ENCODE peak calls at places on chromosomes 6 and 20, in eight cellular contexts. One of them, this sample, is unnamed.

GRCh38 chr6:110116258-110116657 is 63.2 kb downstream of the WASF1 start:
- DNase-seq in NT2/D1: no peak
- DNase-seq in stomach: no peak
- DNase-seq in CD8-positive, alpha-beta T cell: no peak
- DNase-seq in CD4-positive, alpha-beta T cell: no peak
- DNase-seq in gastrocnemius medialis: no peak
- DNase-seq in heart left ventricle: no peak
- DNase-seq in A673: no peak
- DNase-seq in this sample: peak; percentile 65

GRCh38 chr6:90285611-90286381 is 10.8 kb downstream of the BACH2 start:
- DNase-seq in NT2/D1: no peak
- DNase-seq in stomach: peak; percentile 69
- DNase-seq in CD8-positive, alpha-beta T cell: no peak
- DNase-seq in CD4-positive, alpha-beta T cell: peak; percentile 46
- DNase-seq in gastrocnemius medialis: peak; percentile 94
- DNase-seq in heart left ventricle: peak; percentile 92
- DNase-seq in A673: no peak
- DNase-seq in this sample: peak; percentile 83

GRCh38 chr6:10383312-10384063 is 31.4 kb downstream of the TFAP2A start:
- DNase-seq in NT2/D1: no peak
- DNase-seq in stomach: no peak
- DNase-seq in CD8-positive, alpha-beta T cell: no peak
- DNase-seq in CD4-positive, alpha-beta T cell: no peak
- DNase-seq in gastrocnemius medialis: no peak
- DNase-seq in heart left ventricle: no peak
- DNase-seq in A673: no peak
- DNase-seq in this sample: no peak

GRCh38 chr6:114997813-114998292 is 655.0 kb upstream of the HS3ST5 start:
- DNase-seq in NT2/D1: no peak
- DNase-seq in stomach: no peak
- DNase-seq in CD8-positive, alpha-beta T cell: no peak
- DNase-seq in CD4-positive, alpha-beta T cell: no peak
- DNase-seq in gastrocnemius medialis: no peak
- DNase-seq in heart left ventricle: no peak
- DNase-seq in A673: peak; percentile 2
- DNase-seq in this sample: no peak

GRCh38 chr6:44257007-44257752 is at the start of gene SLC35B2:
- DNase-seq in NT2/D1: no peak
- DNase-seq in stomach: peak; percentile 68
- DNase-seq in CD8-positive, alpha-beta T cell: peak; percentile 33
- DNase-seq in CD4-positive, alpha-beta T cell: peak; percentile 72
- DNase-seq in gastrocnemius medialis: no peak
- DNase-seq in heart left ventricle: peak; percentile 71
- DNase-seq in A673: peak; percentile 82
- DNase-seq in this sample: no peak

GRCh38 chr6:10771371-10771894 is 23.8 kb downstream of the TMEM14B start:
- DNase-seq in NT2/D1: no peak
- DNase-seq in stomach: no peak
- DNase-seq in CD8-positive, alpha-beta T cell: no peak
- DNase-seq in CD4-positive, alpha-beta T cell: no peak
- DNase-seq in gastrocnemius medialis: no peak
- DNase-seq in heart left ventricle: no peak
- DNase-seq in A673: no peak
- DNase-seq in this sample: no peak

GRCh38 chr6:1321715-1322114 is 9.8 kb downstream of the FOXQ1 start:
- DNase-seq in NT2/D1: no peak
- DNase-seq in stomach: no peak
- DNase-seq in CD8-positive, alpha-beta T cell: no peak
- DNase-seq in CD4-positive, alpha-beta T cell: no peak
- DNase-seq in gastrocnemius medialis: no peak
- DNase-seq in heart left ventricle: no peak
- DNase-seq in A673: peak; percentile 50
- DNase-seq in this sample: peak; percentile 42

GRCh38 chr6:162856885-162857284 is 129.1 kb downstream of the PACRG start:
- DNase-seq in NT2/D1: peak; percentile 83
- DNase-seq in stomach: no peak
- DNase-seq in CD8-positive, alpha-beta T cell: no peak
- DNase-seq in CD4-positive, alpha-beta T cell: no peak
- DNase-seq in gastrocnemius medialis: no peak
- DNase-seq in heart left ventricle: no peak
- DNase-seq in A673: peak; percentile 87
- DNase-seq in this sample: peak; percentile 85

GRCh38 chr20:52775786-52776185 is 196.4 kb upstream of the TSHZ2 start:
- DNase-seq in NT2/D1: no peak
- DNase-seq in stomach: no peak
- DNase-seq in CD8-positive, alpha-beta T cell: no peak
- DNase-seq in CD4-positive, alpha-beta T cell: no peak
- DNase-seq in gastrocnemius medialis: no peak
- DNase-seq in heart left ventricle: no peak
- DNase-seq in A673: no peak
- DNase-seq in this sample: no peak

GRCh38 chr6:37251211-37251610 is 6.4 kb upstream of the TBC1D22B start:
- DNase-seq in NT2/D1: no peak
- DNase-seq in stomach: no peak
- DNase-seq in CD8-positive, alpha-beta T cell: no peak
- DNase-seq in CD4-positive, alpha-beta T cell: no peak
- DNase-seq in gastrocnemius medialis: no peak
- DNase-seq in heart left ventricle: no peak
- DNase-seq in A673: no peak
- DNase-seq in this sample: peak; percentile 69

GRCh38 chr20:47319517-47320252 is 36.8 kb downstream of the ZMYND8 start:
- DNase-seq in NT2/D1: peak; percentile 96
- DNase-seq in stomach: peak; percentile 93
- DNase-seq in CD8-positive, alpha-beta T cell: no peak
- DNase-seq in CD4-positive, alpha-beta T cell: no peak
- DNase-seq in gastrocnemius medialis: no peak
- DNase-seq in heart left ventricle: no peak
- DNase-seq in A673: peak; percentile 48
- DNase-seq in this sample: peak; percentile 85

GRCh38 chr20:20199338-20200160 is 147.2 kb downstream of the CFAP61 start:
- DNase-seq in NT2/D1: no peak
- DNase-seq in stomach: no peak
- DNase-seq in CD8-positive, alpha-beta T cell: no peak
- DNase-seq in CD4-positive, alpha-beta T cell: no peak
- DNase-seq in gastrocnemius medialis: no peak
- DNase-seq in heart left ventricle: no peak
- DNase-seq in A673: no peak
- DNase-seq in this sample: no peak

GRCh38 chr6:88916615-88917198 is 46.7 kb downstream of the RNGTT start:
- DNase-seq in NT2/D1: no peak
- DNase-seq in stomach: no peak
- DNase-seq in CD8-positive, alpha-beta T cell: no peak
- DNase-seq in CD4-positive, alpha-beta T cell: no peak
- DNase-seq in gastrocnemius medialis: no peak
- DNase-seq in heart left ventricle: no peak
- DNase-seq in A673: no peak
- DNase-seq in this sample: peak; percentile 87

GRCh38 chr20:16441526-16442164 is 131.6 kb downstream of the KIF16B start:
- DNase-seq in NT2/D1: no peak
- DNase-seq in stomach: no peak
- DNase-seq in CD8-positive, alpha-beta T cell: no peak
- DNase-seq in CD4-positive, alpha-beta T cell: no peak
- DNase-seq in gastrocnemius medialis: no peak
- DNase-seq in heart left ventricle: no peak
- DNase-seq in A673: no peak
- DNase-seq in this sample: no peak

GRCh38 chr6:116533233-116533957 is 12.1 kb downstream of the TRAPPC3L start:
- DNase-seq in NT2/D1: no peak
- DNase-seq in stomach: no peak
- DNase-seq in CD8-positive, alpha-beta T cell: no peak
- DNase-seq in CD4-positive, alpha-beta T cell: no peak
- DNase-seq in gastrocnemius medialis: no peak
- DNase-seq in heart left ventricle: no peak
- DNase-seq in A673: peak; percentile 38
- DNase-seq in this sample: no peak

GRCh38 chr6:65229768-65230167 is 477.3 kb downstream of the EYS start:
- DNase-seq in NT2/D1: no peak
- DNase-seq in stomach: no peak
- DNase-seq in CD8-positive, alpha-beta T cell: no peak
- DNase-seq in CD4-positive, alpha-beta T cell: no peak
- DNase-seq in gastrocnemius medialis: no peak
- DNase-seq in heart left ventricle: no peak
- DNase-seq in A673: no peak
- DNase-seq in this sample: no peak

GRCh38 chr6:21003780-21004541 is 469.7 kb downstream of the CDKAL1 start:
- DNase-seq in NT2/D1: no peak
- DNase-seq in stomach: no peak
- DNase-seq in CD8-positive, alpha-beta T cell: no peak
- DNase-seq in CD4-positive, alpha-beta T cell: no peak
- DNase-seq in gastrocnemius medialis: no peak
- DNase-seq in heart left ventricle: no peak
- DNase-seq in A673: peak; percentile 36
- DNase-seq in this sample: peak; percentile 80

GRCh38 chr6:2763345-2763841 is 1.8 kb upstream of the WRNIP1 start:
- DNase-seq in NT2/D1: no peak
- DNase-seq in stomach: no peak
- DNase-seq in CD8-positive, alpha-beta T cell: no peak
- DNase-seq in CD4-positive, alpha-beta T cell: no peak
- DNase-seq in gastrocnemius medialis: no peak
- DNase-seq in heart left ventricle: peak; percentile 55
- DNase-seq in A673: no peak
- DNase-seq in this sample: no peak

DNA sequence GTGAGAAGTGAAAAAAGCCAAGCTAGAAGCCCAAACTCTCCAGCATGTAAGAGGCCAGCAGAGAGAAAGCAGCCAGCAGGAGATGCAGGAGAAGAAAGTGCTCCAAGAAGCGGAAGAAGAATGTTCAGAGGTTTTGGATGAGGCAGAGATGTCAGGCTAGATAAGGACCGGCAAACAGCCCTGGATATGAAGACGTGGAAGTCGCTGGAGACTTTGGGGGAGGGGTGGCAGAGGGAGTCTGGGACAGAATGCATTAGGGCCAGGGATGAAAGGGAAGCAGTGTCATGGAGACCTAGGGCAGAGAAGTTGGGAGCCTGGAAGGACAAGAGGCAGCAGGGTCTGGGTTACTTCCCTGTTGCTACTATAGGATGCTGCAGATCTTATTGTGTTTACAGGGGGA is 5.3 kb upstream of the SCUBE3 start:
- DNase-seq in NT2/D1: no peak
- DNase-seq in stomach: no peak
- DNase-seq in CD8-positive, alpha-beta T cell: no peak
- DNase-seq in CD4-positive, alpha-beta T cell: no peak
- DNase-seq in gastrocnemius medialis: no peak
- DNase-seq in heart left ventricle: no peak
- DNase-seq in A673: no peak
- DNase-seq in this sample: no peak
- H3K27me3 ChIP-seq in NT2/D1: peaks cover 71% of the 10 kb centered on the region
- H3K27me3 ChIP-seq in stomach: peaks cover 45% of the 10 kb centered on the region
- H3K27me3 ChIP-seq in CD8-positive, alpha-beta T cell: peaks cover 17% of the 10 kb centered on the region
- H3K27me3 ChIP-seq in CD4-positive, alpha-beta T cell: peaks cover 57% of the 10 kb centered on the region
- H3K27me3 ChIP-seq in gastrocnemius medialis: peaks cover 48% of the 10 kb centered on the region
- H3K27me3 ChIP-seq in heart left ventricle: no peaks in the 10 kb centered on the region
- H3K27me3 ChIP-seq in A673: peaks cover 28% of the 10 kb centered on the region
- H3K27me3 ChIP-seq in this sample: peaks cover 31% of the 10 kb centered on the region

GRCh38 chr6:166166314-166167257 is 1.1 kb downstream of the TBXT start:
- DNase-seq in NT2/D1: no peak
- DNase-seq in stomach: no peak
- DNase-seq in CD8-positive, alpha-beta T cell: no peak
- DNase-seq in CD4-positive, alpha-beta T cell: no peak
- DNase-seq in gastrocnemius medialis: no peak
- DNase-seq in heart left ventricle: no peak
- DNase-seq in A673: no peak
- DNase-seq in this sample: no peak
- H3K27me3 ChIP-seq in NT2/D1: peaks cover 85% of the 10 kb centered on the region
- H3K27me3 ChIP-seq in stomach: peaks cover 67% of the 10 kb centered on the region
- H3K27me3 ChIP-seq in CD8-positive, alpha-beta T cell: peaks cover 17% of the 10 kb centered on the region
- H3K27me3 ChIP-seq in CD4-positive, alpha-beta T cell: peaks cover 77% of the 10 kb centered on the region
- H3K27me3 ChIP-seq in gastrocnemius medialis: peaks cover 67% of the 10 kb centered on the region
- H3K27me3 ChIP-seq in heart left ventricle: peaks cover 60% of the 10 kb centered on the region
- H3K27me3 ChIP-seq in A673: peaks cover 86% of the 10 kb centered on the region
- H3K27me3 ChIP-seq in this sample: peaks cover 33% of the 10 kb centered on the region

DNA sequence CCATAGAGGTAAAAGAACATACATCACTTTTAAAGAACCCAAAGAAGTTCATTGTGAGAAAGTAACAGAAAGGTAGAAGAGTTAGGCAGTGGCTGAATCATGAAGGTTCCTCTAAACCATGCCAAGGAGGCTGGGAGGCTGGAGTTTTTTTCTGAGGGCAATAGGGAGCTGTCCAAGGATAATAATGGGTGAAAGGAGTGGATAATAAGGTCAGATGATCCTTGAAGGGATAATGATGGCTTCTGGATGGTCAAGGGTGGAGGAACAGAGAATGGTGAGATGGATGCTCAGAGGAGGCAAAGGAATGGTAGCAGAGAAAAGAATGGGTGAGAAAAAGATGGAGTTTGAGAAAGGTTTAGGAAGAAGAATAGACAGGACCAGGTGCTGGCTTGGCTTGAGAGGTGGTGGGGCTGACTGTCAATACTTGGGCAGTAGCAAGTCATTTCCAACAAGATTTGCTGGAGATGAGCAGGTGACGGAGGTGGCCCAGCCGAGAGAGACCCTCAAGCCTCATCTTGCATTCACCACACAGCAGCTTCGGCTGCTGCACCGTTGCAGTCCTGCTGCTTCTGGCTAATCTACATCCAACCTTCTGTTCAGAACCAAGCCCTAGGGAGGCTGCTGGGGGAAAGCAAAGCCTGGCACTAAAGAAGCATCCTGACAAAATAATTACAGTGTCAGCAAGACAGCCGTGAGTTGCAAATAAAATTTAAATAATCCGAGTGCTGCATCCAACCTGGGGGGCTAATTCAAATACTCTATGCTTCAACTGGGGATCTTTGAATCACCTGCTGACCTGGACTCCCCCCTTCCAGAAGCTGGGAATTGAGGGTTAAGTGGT is 131.2 kb upstream of the KCNG1 start:
- DNase-seq in NT2/D1: no peak
- DNase-seq in stomach: no peak
- DNase-seq in CD8-positive, alpha-beta T cell: no peak
- DNase-seq in CD4-positive, alpha-beta T cell: no peak
- DNase-seq in gastrocnemius medialis: no peak
- DNase-seq in heart left ventricle: no peak
- DNase-seq in A673: no peak
- DNase-seq in this sample: no peak
- H3K27me3 ChIP-seq in NT2/D1: no peaks in the 10 kb centered on the region
- H3K27me3 ChIP-seq in stomach: no peaks in the 10 kb centered on the region
- H3K27me3 ChIP-seq in CD8-positive, alpha-beta T cell: no peaks in the 10 kb centered on the region
- H3K27me3 ChIP-seq in CD4-positive, alpha-beta T cell: peaks cover 26% of the 10 kb centered on the region
- H3K27me3 ChIP-seq in gastrocnemius medialis: no peaks in the 10 kb centered on the region
- H3K27me3 ChIP-seq in heart left ventricle: no peaks in the 10 kb centered on the region
- H3K27me3 ChIP-seq in A673: peaks cover 24% of the 10 kb centered on the region
- H3K27me3 ChIP-seq in this sample: peaks cover 9% of the 10 kb centered on the region

DNA sequence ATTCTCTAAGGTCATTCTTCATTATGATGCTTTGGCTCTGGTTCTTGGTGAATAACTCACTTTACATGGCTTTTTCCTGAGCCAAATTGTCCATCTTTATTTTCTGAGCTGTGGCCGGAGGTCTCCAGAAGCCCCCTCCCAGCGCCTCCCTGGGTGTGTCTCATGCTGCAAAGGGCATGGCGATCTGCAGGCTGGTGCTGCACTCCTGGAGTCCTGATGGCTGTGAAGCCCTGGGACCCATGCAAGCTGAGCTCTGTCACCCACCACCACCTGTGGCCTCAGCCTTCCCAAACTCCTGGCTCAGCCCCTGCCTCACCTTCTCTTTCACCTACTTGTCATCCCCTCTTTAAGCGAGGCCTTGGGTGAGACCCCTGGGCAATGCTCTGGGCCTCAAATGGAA is 96.9 kb downstream of the CEBPB start:
- DNase-seq in NT2/D1: no peak
- DNase-seq in stomach: no peak
- DNase-seq in CD8-positive, alpha-beta T cell: no peak
- DNase-seq in CD4-positive, alpha-beta T cell: no peak
- DNase-seq in gastrocnemius medialis: no peak
- DNase-seq in heart left ventricle: no peak
- DNase-seq in A673: no peak
- DNase-seq in this sample: no peak
- H3K27me3 ChIP-seq in NT2/D1: no peaks in the 10 kb centered on the region
- H3K27me3 ChIP-seq in stomach: no peaks in the 10 kb centered on the region
- H3K27me3 ChIP-seq in CD8-positive, alpha-beta T cell: no peaks in the 10 kb centered on the region
- H3K27me3 ChIP-seq in CD4-positive, alpha-beta T cell: no peaks in the 10 kb centered on the region
- H3K27me3 ChIP-seq in gastrocnemius medialis: no peaks in the 10 kb centered on the region
- H3K27me3 ChIP-seq in heart left ventricle: no peaks in the 10 kb centered on the region
- H3K27me3 ChIP-seq in A673: no peaks in the 10 kb centered on the region
- H3K27me3 ChIP-seq in this sample: no peaks in the 10 kb centered on the region

GRCh38 chr20:64188682-64189529 is 24.7 kb downstream of the MYT1 start:
- DNase-seq in NT2/D1: peak; percentile 94
- DNase-seq in stomach: no peak
- DNase-seq in CD8-positive, alpha-beta T cell: no peak
- DNase-seq in CD4-positive, alpha-beta T cell: no peak
- DNase-seq in gastrocnemius medialis: no peak
- DNase-seq in heart left ventricle: no peak
- DNase-seq in A673: peak; percentile 73
- DNase-seq in this sample: peak; percentile 49
- H3K27me3 ChIP-seq in NT2/D1: no peaks in the 10 kb centered on the region
- H3K27me3 ChIP-seq in stomach: peaks cover 8% of the 10 kb centered on the region
- H3K27me3 ChIP-seq in CD8-positive, alpha-beta T cell: no peaks in the 10 kb centered on the region
- H3K27me3 ChIP-seq in CD4-positive, alpha-beta T cell: peaks cover 7% of the 10 kb centered on the region
- H3K27me3 ChIP-seq in gastrocnemius medialis: peaks cover 8% of the 10 kb centered on the region
- H3K27me3 ChIP-seq in heart left ventricle: no peaks in the 10 kb centered on the region
- H3K27me3 ChIP-seq in A673: peaks cover 36% of the 10 kb centered on the region
- H3K27me3 ChIP-seq in this sample: peaks cover 5% of the 10 kb centered on the region

This sample was measured in bronchial epithelial cell.